ENCODE peak calls at places on chromosomes 16 and 17, in six cellular contexts. Y, X, T, A, D and S are unnamed samples.
A peak's percentile ranks its signal among the peaks of the same experiment; 100 is the strongest.

GRCh38 chr17:35245196-35245486 is 2.3 kb downstream of the SLFN5 start:
- DNase-seq in Y (peak; percentile 75), X (peak; percentile 77), T (no peak), A (no peak), D (no peak), S (peak; percentile 13)

GRCh38 chr16:3013491-3013951 is 798 bp downstream of the CLDN9 start:
- DNase-seq in Y (no peak), X (no peak), T (no peak), A (no peak), D (no peak), S (no peak)

GRCh38 chr16:11726008-11726407 is 16.6 kb downstream of the TXNDC11 start:
- DNase-seq in Y (no peak), X (no peak), T (no peak), A (no peak), D (no peak), S (no peak)

GRCh38 chr16:81198635-81199034 is 39.9 kb upstream of the BCO1 start:
- DNase-seq in Y (peak; percentile 40), X (no peak), T (peak; percentile 42), A (no peak), D (peak; percentile 59), S (no peak)

GRCh38 chr17:80986816-80987480 is 4.7 kb upstream of the CHMP6 start:
- DNase-seq in Y (no peak), X (no peak), T (no peak), A (no peak), D (no peak), S (peak; percentile 68)

GRCh38 chr17:57407287-57408063 is 151.2 kb downstream of the MSI2 start:
- DNase-seq in Y (no peak), X (no peak), T (no peak), A (no peak), D (peak; percentile 99), S (no peak)

GRCh38 chr17:49753959-49754391 is 10.0 kb downstream of the FAM117A start:
- DNase-seq in Y (no peak), X (no peak), T (peak; percentile 68), A (no peak), D (no peak), S (peak; percentile 35)

GRCh38 chr17:18259621-18260331 is 686 bp upstream of the MIEF2 start:
- DNase-seq in Y (peak; percentile 69), X (no peak), T (peak; percentile 14), A (no peak), D (peak; percentile 34), S (no peak)

GRCh38 chr17:60594747-60595146 is 5.2 kb upstream of the PPM1D start:
- DNase-seq in Y (no peak), X (no peak), T (no peak), A (no peak), D (no peak), S (no peak)

GRCh38 chr16:80285089-80285488 is 255.7 kb upstream of the DYNLRB2 start:
- DNase-seq in Y (peak; percentile 42), X (no peak), T (no peak), A (no peak), D (no peak), S (no peak)

GRCh38 chr17:8354196-8354595 is 14.6 kb downstream of the ODF4 start:
- DNase-seq in Y (no peak), X (peak; percentile 66), T (no peak), A (no peak), D (no peak), S (no peak)

GRCh38 chr17:410674-411401 is 58.2 kb upstream of the RPH3AL start:
- DNase-seq in Y (peak; percentile 42), X (peak; percentile 17), T (peak; percentile 62), A (no peak), D (no peak), S (peak; percentile 64)

GRCh38 chr17:17700251-17700969 is 19.2 kb downstream of the RAI1 start:
- DNase-seq in Y (no peak), X (no peak), T (no peak), A (no peak), D (no peak), S (no peak)

GRCh38 chr17:81229666-81229920 is 6.8 kb upstream of the CEP131 start:
- DNase-seq in Y (no peak), X (no peak), T (no peak), A (no peak), D (no peak), S (no peak)

GRCh38 chr16:62891-63290 is 9.3 kb downstream of the SNRNP25 start:
- DNase-seq in Y (no peak), X (no peak), T (no peak), A (no peak), D (no peak), S (no peak)

GRCh38 chr17:718075-718474 is 3.4 kb upstream of the VPS53 start:
- DNase-seq in Y (no peak), X (no peak), T (no peak), A (no peak), D (no peak), S (no peak)

GRCh38 chr17:42421479-42422332 is 1.4 kb downstream of the CAVIN1 start:
- DNase-seq in Y (no peak), X (peak; percentile 48), T (peak; percentile 71), A (no peak), D (no peak), S (peak; percentile 35)

GRCh38 chr16:53881371-53881770 is 177.4 kb downstream of the FTO start:
- DNase-seq in Y (peak; percentile 74), X (no peak), T (peak; percentile 7), A (no peak), D (peak; percentile 87), S (no peak)

GRCh38 chr16:49500211-49500610 is 126.6 kb downstream of the C16orf78 start:
- DNase-seq in Y (no peak), X (no peak), T (no peak), A (no peak), D (no peak), S (no peak)

GRCh38 chr16:4006441-4006989 is 109.7 kb downstream of the ADCY9 start:
- DNase-seq in Y (no peak), X (no peak), T (no peak), A (no peak), D (no peak), S (no peak)

GRCh38 chr17:72456026-72456569 is 335.3 kb downstream of the SOX9 start:
- DNase-seq in Y (peak; percentile 97), X (no peak), T (no peak), A (no peak), D (peak; percentile 73), S (no peak)

GRCh38 chr17:14152726-14153125 is 83.4 kb downstream of the COX10 start:
- DNase-seq in Y (no peak), X (no peak), T (no peak), A (no peak), D (no peak), S (no peak)

GRCh38 chr16:81035975-81036750 is 521 bp downstream of the ATMIN start:
- DNase-seq in Y (peak; percentile 23), X (peak; percentile 40), T (peak; percentile 50), A (no peak), D (peak; percentile 11), S (peak; percentile 73)

GRCh38 chr16:80122155-80122554 is 418.6 kb upstream of the DYNLRB2 start:
- DNase-seq in Y (no peak), X (no peak), T (no peak), A (no peak), D (no peak), S (no peak)

GRCh38 chr17:55487727-55488436 is 23.4 kb downstream of the SMIM36 start:
- DNase-seq in Y (peak; percentile 19), X (no peak), T (no peak), A (no peak), D (peak; percentile 55), S (no peak)

GRCh38 chr17:4327638-4328037 is 38.8 kb downstream of the UBE2G1 start:
- DNase-seq in Y (peak; percentile 86), X (no peak), T (no peak), A (no peak), D (no peak), S (no peak)

GRCh38 chr16:20674684-20675487 is 22.6 kb downstream of the ACSM1 start:
- DNase-seq in Y (no peak), X (peak; percentile 5), T (peak; percentile 54), A (no peak), D (peak; percentile 41), S (peak; percentile 16)

GRCh38 chr17:81040791-81041337 is 5.9 kb downstream of the BAIAP2 start:
- DNase-seq in Y (peak; percentile 45), X (no peak), T (peak; percentile 73), A (no peak), D (peak; percentile 37), S (peak; percentile 60)

GRCh38 chr16:31868701-31869167 is 4.9 kb upstream of the ZNF267 start:
- DNase-seq in Y (peak; percentile 66), X (peak; percentile 77), T (peak; percentile 85), A (no peak), D (peak; percentile 76), S (peak; percentile 75)

GRCh38 chr16:65044861-65045260 is 77.0 kb downstream of the CDH11 start:
- DNase-seq in Y (no peak), X (no peak), T (no peak), A (no peak), D (no peak), S (no peak)

GRCh38 chr17:76816590-76817135 is 51.5 kb upstream of the MGAT5B start:
- DNase-seq in Y (peak; percentile 75), X (peak; percentile 41), T (peak; percentile 69), A (no peak), D (peak; percentile 44), S (peak; percentile 88)

GRCh38 chr17:77948690-77949114 is 9.8 kb upstream of the TNRC6C start:
- DNase-seq in Y (peak; percentile 57), X (peak; percentile 52), T (peak; percentile 22), A (no peak), D (peak; percentile 53), S (no peak)

GRCh38 chr17:37207103-37207502 is 168.7 kb upstream of the C17orf78 start:
- DNase-seq in Y (no peak), X (no peak), T (no peak), A (no peak), D (no peak), S (no peak)
- TF ChIP-seq MYC in Y (no peak), X (no peak), T (no peak), A (no peak), D (no peak), S (no peak)

GRCh38 chr16:83903739-83904138 is 4.8 kb downstream of the MLYCD start:
- DNase-seq in Y (no peak), X (no peak), T (no peak), A (no peak), D (no peak), S (no peak)
- TF ChIP-seq MAX in Y (no peak), X (no peak), T (no peak), A (no peak), D (no peak), S (no peak)

GRCh38 chr16:83615981-83616380 is 191.8 kb upstream of the HSBP1 start:
- DNase-seq in Y (no peak), X (no peak), T (no peak), A (no peak), D (no peak), S (no peak)
- TF ChIP-seq MYC in Y (no peak), X (no peak), T (no peak), A (no peak), D (no peak), S (no peak)

DNA sequence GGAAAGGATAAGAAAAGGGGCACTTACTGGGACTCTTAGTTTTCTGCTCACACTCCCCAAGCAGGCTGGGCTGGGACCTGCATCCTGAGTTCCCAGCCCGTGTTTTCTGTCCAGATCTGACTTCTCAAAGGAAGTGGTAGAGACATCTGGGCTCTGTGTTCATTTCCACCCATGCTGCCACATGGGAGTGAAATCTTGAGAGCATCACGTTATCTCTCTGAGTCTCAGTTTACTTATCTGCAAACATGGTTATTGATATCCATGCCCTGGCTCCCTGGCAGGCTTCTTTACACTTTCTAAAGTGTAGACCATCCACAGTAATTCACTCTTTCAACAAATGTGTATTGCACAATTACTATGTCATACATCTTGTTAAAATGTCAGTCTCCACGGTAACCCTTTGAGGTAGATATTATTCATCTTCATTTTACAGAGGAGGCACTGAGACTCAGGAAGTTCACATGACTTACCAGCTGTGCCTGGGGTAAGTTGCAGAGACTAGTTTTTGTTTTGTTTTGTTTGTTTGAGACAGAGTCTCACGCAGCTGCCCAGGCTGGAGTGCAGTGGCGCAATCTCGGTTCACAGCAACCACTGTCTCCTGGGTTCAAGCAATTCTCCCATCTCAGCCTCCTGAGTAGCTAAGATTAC is 3.4 kb downstream of the ZNF688 start:
- DNase-seq in Y (peak; percentile 78), X (no peak), T (no peak), A (peak; percentile 66), D (peak; percentile 62), S (peak; percentile 88)
- TF ChIP-seq MAX in Y (no peak), X (no peak), T (no peak), A (no peak), D (no peak), S (peak; percentile 27)